ENCODE peak calls at places on chromosomes 16 and 17, in ten cellular contexts. J is tibial artery; R is uterus; Y is retinal pigment epithelial cell; X is MCF 10A; M is stimulated activated CD4-positive, alpha-beta T cell treated with anti-CD3 and anti-CD28 coated beads, Interleukin-1b, Interleukin-23, amount 100 ng/mL, for 1 hour; N is immature natural killer cell; P is NCI-H774; S is stimulated activated CD8-positive, alpha-beta memory T cell treated with anti-CD3 and anti-CD28 coated beads, Interleukin-15, amount 100 ng/mL, for 24 hours; F is fibroblast of the conjunctiva. L is an unnamed sample.

GRCh38 chr17:21031756-21032396 is 10.9 kb downstream of the USP22 start:
- DNase-seq in J (no peak), R (no peak), Y (no peak), X (no peak), M (no peak), N (no peak), P (no peak), S (no peak), F (no peak), L (no peak)

GRCh38 chr16:424033-424622 is 1.3 kb upstream of the RAB11FIP3 start:
- DNase-seq in J (peak), R (peak), Y (peak), X (peak), M (no peak), N (no peak), P (no peak), S (no peak), F (peak), L (peak)

GRCh38 chr17:78426293-78426879 is 47.9 kb downstream of the PGS1 start:
- DNase-seq in J (no peak), R (no peak), Y (no peak), X (no peak), M (no peak), N (no peak), P (no peak), S (no peak), F (no peak), L (no peak)

GRCh38 chr17:31461227-31461810 is 69.8 kb downstream of the RAB11FIP4 start:
- DNase-seq in J (no peak), R (no peak), Y (no peak), X (no peak), M (no peak), N (no peak), P (no peak), S (no peak), F (no peak), L (no peak)

GRCh38 chr16:49739381-49739780 is 116.5 kb downstream of the ZNF423 start:
- DNase-seq in J (no peak), R (no peak), Y (no peak), X (peak), M (no peak), N (no peak), P (no peak), S (no peak), F (no peak), L (no peak)

GRCh38 chr17:74442670-74443515 is 11.0 kb downstream of the GPRC5C start:
- DNase-seq in J (peak), R (peak), Y (no peak), X (peak), M (no peak), N (peak), P (peak), S (no peak), F (no peak), L (peak)

GRCh38 chr17:61490540-61490975 is 38.3 kb downstream of the TBX4 start:
- DNase-seq in J (no peak), R (no peak), Y (no peak), X (peak), M (no peak), N (no peak), P (no peak), S (no peak), F (no peak), L (no peak)

GRCh38 chr17:40499551-40500189 is 1.8 kb downstream of the TNS4 start:
- DNase-seq in J (peak), R (peak), Y (no peak), X (peak), M (no peak), N (no peak), P (peak), S (no peak), F (peak), L (peak)

GRCh38 chr16:14364386-14365199 is 265.5 kb downstream of the PARN start:
- DNase-seq in J (no peak), R (no peak), Y (peak), X (peak), M (no peak), N (no peak), P (no peak), S (no peak), F (no peak), L (no peak)

GRCh38 chr16:16083421-16084156 is 134.2 kb downstream of the ABCC1 start:
- DNase-seq in J (no peak), R (no peak), Y (no peak), X (peak), M (no peak), N (no peak), P (no peak), S (no peak), F (no peak), L (no peak)

GRCh38 chr17:7323731-7324437 is 5.3 kb downstream of the NEURL4 start:
- DNase-seq in J (peak), R (peak), Y (no peak), X (peak), M (peak), N (peak), P (no peak), S (peak), F (no peak), L (peak)

L was measured in sigmoid colon.